ENCODE peak calls at places on chromosomes 1 and 21, in seven cellular contexts. C, L, O, G, J, X and Q are unnamed samples.

GRCh38 chr1:33057095-33057494 is 20.4 kb upstream of the AK2 start:
- DNase-seq in C (no peak), G (no peak), J (no peak), L (no peak), X (no peak), O (no peak), Q (no peak)

GRCh38 chr1:208051651-208052050 is 140.7 kb upstream of the CD34 start:
- DNase-seq in J (no peak), G (no peak), C (no peak), X (no peak), L (no peak), O (no peak), Q (no peak)

GRCh38 chr1:112911506-112911905 is 44.5 kb downstream of the SLC16A1 start:
- DNase-seq in C (no peak), O (no peak), J (no peak), X (no peak), L (no peak), G (no peak), Q (no peak)

GRCh38 chr1:95742591-95743089 is 508.6 kb downstream of the RWDD3 start:
- DNase-seq in J (peak), L (no peak), G (no peak), C (no peak), X (peak), O (peak), Q (no peak)

GRCh38 chr1:100443739-100444571 is 91.6 kb downstream of the CDC14A start:
- DNase-seq in X (peak), O (no peak), G (no peak), J (peak), C (no peak), L (no peak), Q (no peak)

GRCh38 chr1:65939187-65939586 is 146.5 kb downstream of the PDE4B start:
- DNase-seq in J (no peak), O (no peak), C (no peak), G (no peak), L (no peak), X (no peak), Q (no peak)

GRCh38 chr1:50251592-50252165 is 143.0 kb downstream of the ELAVL4 start:
- DNase-seq in J (peak), L (no peak), G (no peak), O (no peak), X (no peak), C (no peak), Q (no peak)

GRCh38 chr1:150972417-150972940 is 2.2 kb downstream of the CERS2 start:
- DNase-seq in O (no peak), G (peak), L (no peak), X (no peak), J (no peak), C (peak), Q (no peak)

GRCh38 chr1:63698001-63698838 is 75.6 kb upstream of the ROR1 start:
- DNase-seq in L (no peak), O (no peak), G (peak), J (no peak), X (peak), C (no peak), Q (no peak)

GRCh38 chr1:93827128-93827527 is 51.9 kb downstream of the DNTTIP2 start:
- DNase-seq in J (no peak), C (no peak), G (no peak), O (no peak), X (no peak), L (no peak), Q (no peak)

GRCh38 chr1:231202125-231202633 is 38.8 kb upstream of the GNPAT start:
- DNase-seq in G (no peak), J (no peak), L (no peak), C (no peak), O (no peak), X (no peak), Q (no peak)

GRCh38 chr1:5989731-5990271 is 2.4 kb downstream of the NPHP4 start:
- DNase-seq in G (no peak), L (no peak), X (no peak), O (no peak), C (no peak), J (no peak), Q (no peak)

GRCh38 chr1:1291611-1292441 is 11.6 kb downstream of the SCNN1D start:
- DNase-seq in L (peak), X (peak), J (peak), C (peak), G (peak), O (no peak), Q (no peak)

DNA sequence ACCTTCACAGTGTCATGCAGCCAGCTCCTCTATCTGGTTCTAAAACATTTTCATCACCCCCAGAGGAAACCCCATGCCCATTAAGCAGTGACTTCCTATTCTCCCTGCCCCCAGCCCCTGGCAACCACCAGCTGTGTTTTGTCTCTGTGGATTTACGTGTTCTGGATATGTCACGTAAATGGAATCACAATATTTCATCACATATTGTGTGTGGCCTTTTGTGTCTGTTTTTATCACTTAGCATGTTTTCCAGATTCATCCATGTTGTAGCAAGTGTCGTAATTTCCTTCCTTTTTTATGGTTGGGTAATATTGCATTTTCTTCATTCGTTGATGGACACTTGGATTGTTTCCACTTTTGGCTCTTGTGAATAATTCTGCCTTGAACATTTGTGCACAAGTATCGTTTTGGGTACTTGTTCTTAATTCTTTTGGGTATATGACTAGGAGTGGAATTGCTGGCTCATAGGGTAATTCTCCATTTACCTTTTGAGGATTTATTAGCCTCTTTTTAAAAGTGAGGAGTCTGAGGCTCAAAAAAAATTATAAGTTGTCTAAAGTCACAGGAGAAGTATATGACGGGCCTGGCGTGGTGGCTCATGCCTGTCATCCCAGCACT is 127.0 kb downstream of the MRPS6 start:
- DNase-seq in J (no peak), C (no peak), O (no peak), X (peak), G (no peak), L (no peak), Q (no peak)
- TF ChIP-seq CTCF in J (no peak), C (no peak), O (no peak), X (no peak), G (no peak), L (no peak), Q (no peak)

DNA sequence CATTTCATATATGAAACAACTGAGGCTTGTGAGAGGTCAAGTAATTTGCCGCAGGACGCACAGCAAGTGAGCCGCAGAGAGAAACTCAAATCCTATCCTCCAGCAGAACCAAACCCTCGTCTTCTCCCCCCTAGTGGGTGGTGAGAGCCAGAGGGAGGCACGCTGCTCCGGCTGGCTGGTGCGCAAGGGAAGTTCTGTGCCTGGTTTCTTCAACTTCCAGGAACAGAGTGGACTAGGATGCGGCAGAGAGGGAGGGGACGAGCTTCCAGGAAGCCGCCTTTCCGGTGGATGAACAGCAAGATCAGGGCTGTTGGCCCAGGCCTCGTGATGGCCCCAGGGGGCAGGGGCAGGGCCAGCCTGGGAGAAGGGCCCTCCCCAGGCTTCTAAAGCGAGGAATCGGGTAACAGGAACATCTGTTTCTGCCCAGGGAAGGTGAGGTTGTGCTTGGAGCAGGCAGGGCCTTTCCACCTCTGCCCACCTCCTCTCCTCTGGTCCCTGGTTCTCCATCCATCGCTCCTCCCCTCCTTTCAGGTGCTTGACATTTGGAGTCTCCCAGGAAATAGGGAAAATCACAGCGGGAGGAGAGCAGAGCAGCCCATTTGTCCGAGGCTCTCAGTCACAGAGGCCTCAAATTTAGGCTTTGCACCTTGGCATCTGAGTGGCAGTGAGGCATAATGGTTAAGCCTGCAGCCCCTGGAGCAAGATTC is 16.8 kb upstream of the PDIK1L start:
- DNase-seq in O (no peak), G (no peak), L (no peak), X (peak), J (peak), C (no peak), Q (peak)
- TF ChIP-seq CTCF in O (peak), G (no peak), L (no peak), X (peak), J (no peak), C (no peak), Q (peak)

GRCh38 chr1:165403835-165404482 is 41.0 kb downstream of the RXRG start:
- DNase-seq in C (no peak), O (no peak), L (no peak), X (no peak), G (peak), J (peak), Q (no peak)
- TF ChIP-seq CTCF in C (peak), O (peak), L (no peak), X (peak), G (no peak), J (peak), Q (peak)

GRCh38 chr1:203197625-203198024 is 11.1 kb upstream of the CHI3L1 start:
- DNase-seq in G (no peak), J (no peak), X (peak), L (no peak), O (peak), C (no peak), Q (no peak)

GRCh38 chr1:203200059-203200553 is 13.6 kb upstream of the CHI3L1 start:
- DNase-seq in L (no peak), O (peak), X (peak), J (no peak), C (peak), G (peak), Q (no peak)

GRCh38 chr1:203199002-203199401 is 12.5 kb upstream of the CHI3L1 start:
- DNase-seq in X (no peak), J (no peak), G (no peak), L (no peak), C (no peak), O (no peak), Q (no peak)

GRCh38 chr1:203199481-203200058 is 13.1 kb upstream of the CHI3L1 start:
- DNase-seq in C (no peak), G (peak), X (no peak), O (no peak), L (no peak), J (no peak), Q (no peak)

GRCh38 chr1:203196371-203196770 is 9.9 kb upstream of the CHI3L1 start:
- DNase-seq in X (no peak), J (no peak), L (no peak), O (no peak), C (no peak), G (peak), Q (no peak)
- TF ChIP-seq CTCF in X (peak), J (peak), L (no peak), O (peak), C (no peak), G (no peak), Q (peak)

GRCh38 chr1:18246543-18246942 is 138.9 kb downstream of the IGSF21 start:
- DNase-seq in J (no peak), G (no peak), X (no peak), L (no peak), C (no peak), O (no peak), Q (no peak)
- TF ChIP-seq CTCF in J (peak), G (no peak), X (no peak), L (no peak), C (no peak), O (no peak), Q (no peak)

GRCh38 chr1:155092131-155092530 is 13.5 kb downstream of the EFNA3 start:
- DNase-seq in G (no peak), O (no peak), J (no peak), C (no peak), X (no peak), L (no peak), Q (no peak)

GRCh38 chr1:155094622-155094948 is 15.9 kb downstream of the EFNA3 start:
- DNase-seq in X (no peak), L (no peak), J (no peak), G (no peak), C (no peak), O (no peak), Q (no peak)

GRCh38 chr1:155092641-155093040 is 14.0 kb downstream of the EFNA3 start:
- DNase-seq in O (no peak), L (no peak), J (no peak), X (no peak), C (no peak), G (no peak), Q (no peak)

GRCh38 chr1:155091071-155092051 is 12.7 kb downstream of the EFNA3 start:
- DNase-seq in O (no peak), C (peak), X (peak), G (peak), L (peak), J (peak), Q (peak)

GRCh38 chr1:155093938-155094621 is 15.4 kb downstream of the EFNA3 start:
- DNase-seq in L (no peak), G (no peak), J (peak), O (peak), X (peak), C (no peak), Q (no peak)
- TF ChIP-seq CTCF in L (no peak), G (no peak), J (peak), O (peak), X (peak), C (peak), Q (peak)

GRCh38 chr21:41917531-41917930 is 36.3 kb downstream of the C2CD2 start:
- DNase-seq in X (no peak), L (no peak), C (no peak), J (no peak), O (no peak), G (no peak), Q (no peak)

GRCh38 chr21:41918561-41919358 is 35.1 kb downstream of the C2CD2 start:
- DNase-seq in G (no peak), J (no peak), C (no peak), O (no peak), L (no peak), X (no peak), Q (no peak)

GRCh38 chr21:41914358-41914757 is 35.2 kb upstream of the PRDM15 start:
- DNase-seq in O (no peak), L (no peak), J (no peak), C (no peak), G (no peak), X (no peak), Q (no peak)

GRCh38 chr21:41914965-41915364 is 35.8 kb upstream of the PRDM15 start:
- DNase-seq in X (no peak), C (no peak), G (no peak), O (no peak), L (no peak), J (no peak), Q (no peak)

GRCh38 chr21:41916888-41917433 is 36.9 kb downstream of the C2CD2 start:
- DNase-seq in C (no peak), O (no peak), J (no peak), G (no peak), L (no peak), X (no peak), Q (no peak)
- TF ChIP-seq CTCF in C (no peak), O (no peak), J (no peak), G (no peak), L (no peak), X (no peak), Q (no peak)

DNA sequence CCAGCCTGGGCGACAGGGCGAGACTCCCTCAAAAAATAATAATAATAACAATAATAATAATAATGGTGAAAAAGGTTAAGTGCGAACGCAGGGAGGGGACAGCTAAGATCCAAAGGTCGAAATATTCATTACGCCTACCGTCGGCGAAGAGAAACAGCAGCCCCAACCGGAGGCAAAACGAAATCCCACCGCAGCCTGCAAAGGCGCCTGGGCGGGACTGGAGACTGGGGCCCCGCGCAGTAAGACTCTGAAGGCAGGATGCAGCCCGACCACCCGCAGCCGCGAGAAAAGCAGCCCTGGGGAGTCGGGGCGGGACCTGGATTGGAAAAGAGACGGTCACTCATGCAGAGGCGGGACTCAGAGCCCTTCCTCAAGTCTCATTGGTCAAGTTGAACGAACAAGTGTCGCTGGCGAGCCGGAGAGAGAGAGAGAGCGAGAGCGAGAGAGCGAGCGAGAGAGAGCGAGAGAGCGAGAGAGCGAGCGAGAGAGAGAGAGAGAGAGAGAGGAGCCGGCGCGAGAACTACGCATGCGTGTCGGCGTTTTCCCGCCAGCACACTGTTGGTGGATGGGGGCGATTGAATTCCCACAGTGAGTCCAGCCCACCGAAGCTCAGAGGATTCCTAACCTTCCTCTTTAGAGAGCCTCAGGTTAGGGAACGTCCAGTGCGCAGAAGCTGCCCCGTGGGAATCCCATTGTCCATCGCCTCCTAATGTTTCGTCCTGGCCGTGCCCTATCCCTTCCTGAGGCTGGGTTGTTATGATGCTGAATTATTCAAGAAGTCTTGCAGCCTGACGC is 10.7 kb downstream of the ENTREP3 start:
- DNase-seq in C (peak), L (peak), G (peak), X (peak), O (peak), J (peak), Q (peak)
- TF ChIP-seq CTCF in C (peak), L (no peak), G (no peak), X (peak), O (peak), J (peak), Q (peak)